ENCODE peak calls at places on chromosomes 2 and 18, in five cellular contexts. P is choroid plexus epithelial cell; G is activated naive CD8-positive, alpha-beta T cell treated with anti-CD3 and anti-CD28 coated beads for 36 hours; O is nucleus accumbens; Z is A549. E is an unnamed sample.

GRCh38 chr18:24503182-24503581 is 42.7 kb downstream of the HRH4 start:
- DNase-seq in O (no peak), G (no peak), Z (no peak), P (no peak), E (no peak)

GRCh38 chr2:74917702-74918619 is 40.5 kb upstream of the POLE4 start:
- DNase-seq in O (no peak), G (no peak), P (peak), Z (peak), E (no peak)

GRCh38 chr2:57881998-57882884 is 164.4 kb upstream of the VRK2 start:
- DNase-seq in P (peak), Z (peak), O (no peak), G (no peak), E (peak)

GRCh38 chr2:46988230-46988629 is 72.6 kb upstream of the MCFD2 start:
- DNase-seq in P (no peak), G (no peak), Z (no peak), O (no peak), E (no peak)

GRCh38 chr18:77129150-77129551 is 3.4 kb downstream of the MBP start:
- DNase-seq in P (peak), O (no peak), Z (no peak), G (no peak), E (peak)

GRCh38 chr2:10190737-10191532 is 68.4 kb downstream of the RRM2 start:
- DNase-seq in G (no peak), P (no peak), O (no peak), Z (no peak), E (no peak)

GRCh38 chr2:180938419-180938818 is 42.0 kb upstream of the UBE2E3 start:
- DNase-seq in G (no peak), P (peak), O (no peak), Z (no peak), E (no peak)

GRCh38 chr2:136653836-136654235 is 111.5 kb upstream of the THSD7B start:
- DNase-seq in O (no peak), P (no peak), Z (no peak), G (no peak), E (no peak)

GRCh38 chr2:13919981-13920382 is 712.5 kb upstream of the LRATD1 start:
- DNase-seq in O (no peak), G (no peak), Z (no peak), P (peak), E (no peak)

GRCh38 chr2:129934044-129934822 is 45.2 kb upstream of the RAB6C start:
- DNase-seq in P (no peak), Z (no peak), G (no peak), O (no peak), E (no peak)

GRCh38 chr2:36441816-36442215 is 86.2 kb downstream of the CRIM1 start:
- DNase-seq in P (no peak), Z (no peak), G (no peak), O (no peak), E (no peak)

GRCh38 chr18:9043581-9043980 is 58.9 kb upstream of the NDUFV2 start:
- DNase-seq in O (no peak), P (no peak), Z (no peak), G (no peak), E (no peak)

GRCh38 chr2:177334940-177335543 is 57.5 kb upstream of the AGPS start:
- DNase-seq in G (no peak), Z (peak), O (no peak), P (peak), E (peak)

GRCh38 chr2:235171511-235172130 is 219.8 kb downstream of the SH3BP4 start:
- DNase-seq in O (no peak), P (peak), G (no peak), Z (peak), E (no peak)

GRCh38 chr2:16686641-16687040 is 21.0 kb upstream of the CYRIA start:
- DNase-seq in Z (no peak), G (no peak), O (no peak), P (peak), E (no peak)

GRCh38 chr2:174014699-174015070 is 49.5 kb upstream of the SP3 start:
- DNase-seq in O (no peak), G (no peak), P (no peak), Z (no peak), E (no peak)

GRCh38 chr18:58687871-58688308 is 16.6 kb downstream of the MALT1 start:
- DNase-seq in O (no peak), Z (no peak), P (no peak), G (peak), E (no peak)

GRCh38 chr2:74502147-74502719 is 2.8 kb upstream of the LBX2 start:
- DNase-seq in Z (no peak), O (no peak), G (no peak), P (no peak), E (peak)

GRCh38 chr2:238166391-238167343 is 7.9 kb downstream of the ERFE start:
- DNase-seq in G (no peak), O (no peak), P (no peak), Z (no peak), E (no peak)

GRCh38 chr2:233113114-233113452 is 52.9 kb downstream of the INPP5D start:
- DNase-seq in P (no peak), G (no peak), Z (no peak), O (no peak), E (no peak)

GRCh38 chr2:97011977-97012569 is 25.7 kb upstream of the FAM178B start:
- DNase-seq in O (no peak), Z (peak), G (peak), P (peak), E (peak)

GRCh38 chr18:60676807-60677206 is 304.2 kb upstream of the MC4R start:
- DNase-seq in O (no peak), G (no peak), Z (no peak), P (no peak), E (no peak)

GRCh38 chr2:11861044-11861443 is 114.6 kb downstream of the LPIN1 start:
- DNase-seq in P (no peak), Z (no peak), O (no peak), G (no peak), E (no peak)

GRCh38 chr2:176997074-176997791 is 215.4 kb upstream of the HNRNPA3 start:
- DNase-seq in O (no peak), G (peak), P (peak), Z (peak), E (peak)

GRCh38 chr2:239438968-239439367 is 38.1 kb upstream of the HDAC4 start:
- DNase-seq in G (no peak), O (no peak), P (no peak), Z (no peak), E (no peak)

GRCh38 chr2:40273623-40274236 is 178.2 kb downstream of the SLC8A1 start:
- DNase-seq in Z (no peak), G (no peak), O (no peak), P (peak), E (no peak)

GRCh38 chr2:95379616-95379925 is 22.9 kb upstream of the FAHD2A start:
- DNase-seq in Z (no peak), O (no peak), P (no peak), G (no peak), E (no peak)

GRCh38 chr2:182435754-182436153 is 8.9 kb upstream of the PDE1A start:
- DNase-seq in G (no peak), O (no peak), P (peak), Z (no peak), E (no peak)

GRCh38 chr2:233441161-233442027 is 87.1 kb downstream of the DGKD start:
- DNase-seq in G (no peak), Z (no peak), O (no peak), P (no peak), E (no peak)

GRCh38 chr18:40985441-40985840 is 969.6 kb upstream of the PIK3C3 start:
- DNase-seq in Z (no peak), P (no peak), O (no peak), G (no peak), E (no peak)

GRCh38 chr2:201680743-201681142 is 17.7 kb downstream of the MPP4 start:
- DNase-seq in O (no peak), Z (peak), P (peak), G (peak), E (no peak)

GRCh38 chr2:63888053-63888452 is 46.4 kb downstream of the UGP2 start:
- DNase-seq in P (no peak), G (no peak), Z (no peak), O (no peak), E (no peak)

E was measured in LoVo.